ENCODE peak calls at places on chromosome 3, in six cellular contexts. T, R, J, O, P and U are unnamed samples.

GRCh38 chr3:120730576-120731542 is 11.5 kb downstream of the RABL3 start:
- DNase-seq in T (no peak), R (no peak), J (no peak), O (no peak), P (no peak), U (no peak)

GRCh38 chr3:39106281-39107055 is 959 bp downstream of the GORASP1 start:
- DNase-seq in T (peak), R (no peak), J (no peak), O (no peak), P (no peak), U (no peak)

GRCh38 chr3:174533286-174533685 is 325.8 kb upstream of the NAALADL2 start:
- DNase-seq in T (peak), R (no peak), J (no peak), O (no peak), P (no peak), U (no peak)

GRCh38 chr3:110526732-110527727 is 544.6 kb upstream of the NECTIN3 start:
- DNase-seq in T (peak), R (no peak), J (no peak), O (no peak), P (no peak), U (no peak)

GRCh38 chr3:6799264-6799915 is 61.5 kb upstream of the GRM7 start:
- DNase-seq in T (peak), R (no peak), J (no peak), O (peak), P (no peak), U (no peak)

GRCh38 chr3:147130461-147130860 is 275.9 kb downstream of the ZIC4 start:
- DNase-seq in T (peak), R (no peak), J (no peak), O (no peak), P (no peak), U (no peak)

GRCh38 chr3:46852329-46852720 is 10.9 kb downstream of the MYL3 start:
- DNase-seq in T (no peak), R (no peak), J (no peak), O (no peak), P (no peak), U (no peak)

GRCh38 chr3:53109822-53110771 is 20.1 kb downstream of the RFT1 start:
- DNase-seq in T (peak), R (peak), J (peak), O (peak), P (no peak), U (no peak)

GRCh38 chr3:78972617-78973301 is 795.0 kb downstream of the ROBO1 start:
- DNase-seq in T (no peak), R (no peak), J (no peak), O (peak), P (no peak), U (no peak)

GRCh38 chr3:54243960-54244359 is 121.6 kb downstream of the CACNA2D3 start:
- DNase-seq in T (no peak), R (no peak), J (no peak), O (no peak), P (no peak), U (no peak)

GRCh38 chr3:151579571-151580270 is 118.9 kb upstream of the IGSF10 start:
- DNase-seq in T (peak), R (no peak), J (no peak), O (no peak), P (no peak), U (no peak)

GRCh38 chr3:193343726-193344222 is 34.8 kb downstream of the ATP13A5 start:
- DNase-seq in T (no peak), R (no peak), J (no peak), O (no peak), P (no peak), U (no peak)

GRCh38 chr3:129934234-129935123 is 40.0 kb upstream of the TRH start:
- DNase-seq in T (peak), R (peak), J (no peak), O (peak), P (no peak), U (no peak)

GRCh38 chr3:101781166-101781565 is 2.2 kb downstream of the NXPE3 start:
- DNase-seq in T (peak), R (no peak), J (no peak), O (no peak), P (no peak), U (no peak)

GRCh38 chr3:157785071-157785826 is 282.0 kb upstream of the VEPH1 start:
- DNase-seq in T (peak), R (no peak), J (no peak), O (peak), P (no peak), U (no peak)

GRCh38 chr3:33962383-33962782 is 164.0 kb downstream of the PDCD6IP start:
- DNase-seq in T (no peak), R (no peak), J (no peak), O (no peak), P (no peak), U (no peak)

GRCh38 chr3:113002033-113002432 is 11.2 kb downstream of the GTPBP8 start:
- DNase-seq in T (no peak), R (no peak), J (no peak), O (no peak), P (no peak), U (no peak)

GRCh38 chr3:107679911-107680310 is 157.1 kb downstream of the BBX start:
- DNase-seq in T (no peak), R (no peak), J (no peak), O (no peak), P (no peak), U (no peak)

GRCh38 chr3:177135841-177136492 is 61.3 kb downstream of the TBL1XR1 start:
- DNase-seq in T (no peak), R (no peak), J (no peak), O (peak), P (no peak), U (no peak)

GRCh38 chr3:134236505-134236904 is 14.2 kb downstream of the RYK start:
- DNase-seq in T (no peak), R (no peak), J (no peak), O (no peak), P (no peak), U (no peak)
- H3K27ac ChIP-seq in T (no peak), R (no peak), J (no peak), O (no peak), P (no peak), U (no peak)

DNA sequence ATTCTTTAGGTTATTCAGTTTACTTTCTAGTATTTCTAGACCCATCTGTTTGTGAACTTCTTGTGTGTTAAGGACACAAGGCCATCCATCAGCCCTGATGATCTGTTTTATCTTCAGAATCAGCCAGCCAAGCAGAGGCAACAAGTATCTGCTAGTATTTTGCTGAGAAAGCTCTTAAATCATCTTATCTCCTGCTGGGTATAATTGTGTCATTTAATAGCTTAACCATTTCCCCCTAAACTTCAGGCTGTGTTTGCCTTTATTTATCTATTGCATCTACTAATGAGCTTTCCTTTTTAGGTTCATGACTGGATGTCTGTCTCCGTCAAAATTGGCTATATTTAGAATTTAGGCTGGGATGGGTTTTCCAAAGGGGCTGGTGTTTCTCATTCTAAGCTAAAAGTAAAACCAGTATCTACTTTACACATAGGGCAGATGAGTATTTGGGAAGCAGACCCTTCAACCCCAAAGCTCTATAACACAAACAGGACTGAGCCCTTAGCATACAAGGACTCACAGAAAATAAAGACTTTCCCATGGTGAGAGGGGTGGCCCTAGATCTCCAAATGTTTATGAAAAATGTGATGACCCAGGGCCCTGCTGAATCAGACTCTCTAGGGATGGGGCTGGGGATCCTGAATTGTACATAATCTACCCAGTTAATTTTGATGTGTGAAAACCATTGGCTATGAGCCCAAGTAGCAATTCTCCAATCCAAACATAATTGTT is 65.3 kb upstream of the PSMD6 start:
- DNase-seq in T (no peak), R (no peak), J (no peak), O (no peak), P (no peak), U (no peak)
- H3K27ac ChIP-seq in T (no peak), R (no peak), J (no peak), O (no peak), P (no peak), U (no peak)

GRCh38 chr3:122092460-122093165 is 37.5 kb downstream of the CD86 start:
- DNase-seq in T (peak), R (no peak), J (peak), O (no peak), P (no peak), U (no peak)
- H3K27ac ChIP-seq in T (no peak), R (no peak), J (no peak), O (no peak), P (no peak), U (no peak)

GRCh38 chr3:190121061-190121765 is 516 bp upstream of the P3H2 start:
- DNase-seq in T (no peak), R (no peak), J (no peak), O (no peak), P (no peak), U (no peak)
- H3K27ac ChIP-seq in T (peak), R (no peak), J (no peak), O (no peak), P (no peak), U (no peak)

DNA sequence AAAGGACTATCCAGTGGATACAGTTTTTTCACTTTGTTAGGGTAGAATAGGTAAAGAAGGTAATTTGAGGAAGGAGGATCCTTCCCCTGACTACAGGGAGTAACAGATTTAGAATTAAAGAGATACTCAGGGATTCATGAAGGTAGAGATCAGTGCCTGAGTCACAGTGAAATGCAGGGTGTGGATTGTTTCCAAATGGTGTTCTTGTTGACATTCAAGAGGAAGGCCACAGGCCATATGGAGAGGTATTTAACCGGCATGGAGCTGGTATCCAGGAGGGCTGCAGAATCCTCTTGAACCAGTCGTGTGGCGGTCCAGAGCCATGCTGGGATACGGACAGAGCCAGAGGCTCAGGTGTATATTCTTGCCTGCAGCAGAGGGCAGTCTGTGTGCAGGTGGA is 28.2 kb downstream of the GYG1 start:
- DNase-seq in T (no peak), R (no peak), J (no peak), O (no peak), P (no peak), U (no peak)
- H3K27ac ChIP-seq in T (no peak), R (no peak), J (peak), O (no peak), P (no peak), U (no peak)

GRCh38 chr3:160195106-160195505 is 30.1 kb upstream of the C3orf80 start:
- DNase-seq in T (no peak), R (no peak), J (no peak), O (no peak), P (no peak), U (no peak)

GRCh38 chr3:160200328-160200727 is 24.9 kb upstream of the C3orf80 start:
- DNase-seq in T (no peak), R (no peak), J (no peak), O (no peak), P (no peak), U (no peak)

GRCh38 chr3:160194438-160194837 is 30.8 kb upstream of the C3orf80 start:
- DNase-seq in T (no peak), R (no peak), J (no peak), O (no peak), P (no peak), U (no peak)

GRCh38 chr3:160193644-160194192 is 31.5 kb upstream of the C3orf80 start:
- DNase-seq in T (no peak), R (no peak), J (no peak), O (no peak), P (no peak), U (no peak)

DNA sequence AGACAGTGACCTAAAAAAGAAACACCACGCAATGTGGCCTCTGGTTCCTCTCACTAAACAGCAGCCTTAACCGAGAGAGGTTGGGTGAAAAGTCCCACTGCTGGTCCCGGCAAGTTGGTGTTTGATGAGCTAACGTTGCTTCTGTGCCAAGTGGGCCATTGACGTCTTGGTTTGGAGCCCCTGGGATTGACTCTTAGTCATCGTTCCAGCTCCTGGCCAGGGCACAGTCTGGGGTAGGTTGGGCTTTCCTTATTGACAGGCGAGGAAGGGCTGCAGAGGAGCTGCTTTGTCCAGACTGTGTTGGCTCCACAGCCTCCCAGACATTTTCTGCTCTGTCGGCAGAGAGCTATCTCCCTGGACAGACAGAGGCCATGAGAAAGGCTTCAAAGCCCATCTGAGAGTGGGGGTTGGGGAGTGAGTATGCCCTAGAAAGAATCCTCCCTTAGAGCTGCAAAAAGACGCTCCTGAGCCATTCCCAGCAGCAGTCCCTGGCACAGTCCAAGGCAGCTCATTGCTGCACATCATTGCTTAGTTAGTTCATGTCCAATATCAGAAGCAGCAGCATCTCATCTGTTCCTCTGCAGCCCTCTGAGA is 28.6 kb upstream of the C3orf80 start:
- DNase-seq in T (peak), R (no peak), J (peak), O (no peak), P (no peak), U (no peak)
- H3K27ac ChIP-seq in T (no peak), R (no peak), J (no peak), O (no peak), P (no peak), U (no peak)

GRCh38 chr3:167380004-167380689 is at the start of gene ZBBX:
- DNase-seq in T (peak), R (peak), J (peak), O (peak), P (peak), U (peak)
- H3K27ac ChIP-seq in T (no peak), R (no peak), J (no peak), O (no peak), P (no peak), U (no peak)

DNA sequence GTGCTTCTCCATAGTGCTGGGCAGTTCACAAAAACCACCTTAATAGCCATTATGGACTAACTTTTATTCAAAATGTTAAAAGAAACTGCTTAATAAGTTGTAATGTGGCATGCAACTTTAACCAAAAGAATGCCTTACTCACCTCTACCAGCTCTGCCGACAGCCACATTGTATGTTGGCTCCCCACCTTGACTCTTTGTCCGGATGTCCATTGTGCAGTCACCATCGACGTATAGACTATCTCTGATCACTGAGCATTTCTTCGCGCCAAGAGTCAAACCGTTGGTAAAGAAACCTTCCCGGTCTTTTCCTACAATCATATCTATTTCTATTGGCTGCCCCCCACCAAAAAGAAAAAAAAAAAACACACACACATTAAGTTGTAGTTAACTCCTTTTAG is 2.5 kb downstream of the PFN2 start:
- DNase-seq in T (peak), R (no peak), J (no peak), O (no peak), P (no peak), U (no peak)
- H3K27ac ChIP-seq in T (peak), R (no peak), J (no peak), O (peak), P (no peak), U (no peak)